ENCODE peak calls at places on chromosomes 11 and 22, in seven cellular contexts. Z, J, Q, D, B, S and O are unnamed samples.

GRCh38 chr22:47335460-47335859 is 573.0 kb downstream of the TBC1D22A start:
- DNase-seq in Z (no peak), J (no peak), Q (no peak), D (no peak), B (no peak), S (no peak), O (no peak)

GRCh38 chr11:32602657-32603410 is 19.2 kb downstream of the EIF3M start:
- DNase-seq in Z (no peak), J (no peak), Q (no peak), D (no peak), B (no peak), S (no peak), O (no peak)

GRCh38 chr11:134951305-134951700 is 539.3 kb upstream of the B3GAT1 start:
- DNase-seq in Z (no peak), J (no peak), Q (no peak), D (no peak), B (no peak), S (no peak), O (no peak)

GRCh38 chr11:6156628-6157367 is 13.3 kb downstream of the OR52B2 start:
- DNase-seq in Z (no peak), J (no peak), Q (no peak), D (no peak), B (no peak), S (no peak), O (no peak)

GRCh38 chr11:134660416-134660815 is 248.4 kb upstream of the B3GAT1 start:
- DNase-seq in Z (no peak), J (no peak), Q (no peak), D (no peak), B (no peak), S (no peak), O (no peak)

GRCh38 chr22:37230673-37231405 is 13.2 kb downstream of the RAC2 start:
- DNase-seq in Z (no peak), J (no peak), Q (no peak), D (no peak), B (peak), S (no peak), O (no peak)

GRCh38 chr22:36660510-36660840 is 43.1 kb downstream of the CACNG2 start:
- DNase-seq in Z (no peak), J (no peak), Q (no peak), D (no peak), B (no peak), S (no peak), O (no peak)

GRCh38 chr22:37274380-37274862 is 7.9 kb upstream of the CYTH4 start:
- DNase-seq in Z (no peak), J (no peak), Q (no peak), D (no peak), B (no peak), S (no peak), O (no peak)

GRCh38 chr11:208917-209260 is 1.4 kb downstream of the RIC8A start:
- DNase-seq in Z (no peak), J (no peak), Q (no peak), D (no peak), B (no peak), S (no peak), O (no peak)

GRCh38 chr22:25627271-25627848 is 62.9 kb downstream of the GRK3 start:
- DNase-seq in Z (no peak), J (no peak), Q (no peak), D (peak), B (no peak), S (no peak), O (no peak)

GRCh38 chr11:122215244-122215992 is 99.4 kb upstream of the BLID start:
- DNase-seq in Z (peak), J (peak), Q (peak), D (peak), B (no peak), S (peak), O (peak)

GRCh38 chr11:34654491-34655334 is 33.8 kb downstream of the EHF start:
- DNase-seq in Z (no peak), J (peak), Q (peak), D (no peak), B (no peak), S (no peak), O (peak)

GRCh38 chr11:12922980-12923507 is 86.1 kb upstream of the RASSF10 start:
- DNase-seq in Z (no peak), J (no peak), Q (no peak), D (no peak), B (no peak), S (no peak), O (no peak)

GRCh38 chr11:129728571-129728970 is 87.1 kb upstream of the TMEM45B start:
- DNase-seq in Z (no peak), J (no peak), Q (no peak), D (no peak), B (no peak), S (no peak), O (no peak)

GRCh38 chr22:35452351-35452781 is 52.4 kb downstream of the MCM5 start:
- DNase-seq in Z (no peak), J (no peak), Q (no peak), D (no peak), B (no peak), S (no peak), O (peak)

GRCh38 chr11:70002433-70002832 is 75.7 kb upstream of the ANO1 start:
- DNase-seq in Z (no peak), J (no peak), Q (no peak), D (no peak), B (no peak), S (no peak), O (no peak)
- TF ChIP-seq JUND in Z (no peak), J (no peak), Q (no peak), D (no peak), B (no peak), S (no peak), O (no peak)

DNA sequence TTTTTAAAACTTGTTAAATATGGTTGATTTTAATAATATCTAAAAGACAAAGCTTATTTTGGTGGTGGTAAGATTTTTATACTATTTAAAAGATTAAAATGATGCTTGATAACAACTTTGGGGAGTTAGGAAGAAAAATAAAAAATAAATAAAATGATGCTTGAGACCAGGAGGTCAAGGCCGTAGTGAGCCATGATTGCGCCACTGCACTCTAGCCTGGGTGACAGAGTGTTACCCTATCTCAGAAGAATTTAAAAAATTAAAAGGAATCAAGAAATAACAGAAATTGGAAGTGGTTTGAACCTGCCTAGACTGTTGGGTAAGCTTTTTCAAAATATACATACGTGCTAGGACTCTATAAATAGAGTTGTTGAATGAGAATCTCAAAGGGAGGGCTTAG is 12.1 kb upstream of the DNAJB7 start:
- DNase-seq in Z (no peak), J (no peak), Q (no peak), D (no peak), B (no peak), S (no peak), O (no peak)
- TF ChIP-seq JUND in Z (no peak), J (no peak), Q (no peak), D (no peak), B (no peak), S (no peak), O (no peak)

GRCh38 chr11:46526489-46527215 is 67.2 kb downstream of the AMBRA1 start:
- DNase-seq in Z (no peak), J (no peak), Q (no peak), D (no peak), B (no peak), S (no peak), O (no peak)
- TF ChIP-seq JUND in Z (no peak), J (no peak), Q (no peak), D (no peak), B (no peak), S (no peak), O (no peak)

GRCh38 chr11:107683807-107684206 is 28.0 kb downstream of the SLN start:
- DNase-seq in Z (peak), J (peak), Q (no peak), D (peak), B (no peak), S (no peak), O (peak)
- TF ChIP-seq JUND in Z (no peak), J (no peak), Q (no peak), D (no peak), B (no peak), S (no peak), O (no peak)

GRCh38 chr11:102121329-102121728 is 11.1 kb downstream of the YAP1 start:
- DNase-seq in Z (no peak), J (no peak), Q (no peak), D (no peak), B (no peak), S (no peak), O (no peak)
- TF ChIP-seq JUND in Z (no peak), J (no peak), Q (no peak), D (no peak), B (no peak), S (no peak), O (no peak)

DNA sequence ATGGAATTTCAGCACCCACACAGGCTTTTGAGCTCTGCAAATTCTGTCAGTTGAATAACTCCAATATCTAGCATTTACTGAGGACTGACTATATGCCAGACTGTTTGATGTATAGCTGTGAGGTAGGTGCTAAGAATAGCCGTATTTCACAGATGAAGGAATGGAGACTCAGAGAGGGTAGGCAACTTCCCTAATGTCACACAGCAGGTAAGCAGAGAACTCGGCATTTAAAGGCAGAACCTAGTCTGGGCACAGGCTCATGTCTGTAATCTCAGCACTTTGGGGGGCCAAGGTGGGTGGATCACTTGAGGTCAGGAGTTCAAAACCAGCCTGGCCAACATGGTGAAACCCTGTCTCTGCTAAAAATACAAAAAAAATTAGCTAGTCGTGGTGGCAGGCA is 184.1 kb downstream of the BCR start:
- DNase-seq in Z (no peak), J (no peak), Q (no peak), D (no peak), B (no peak), S (no peak), O (no peak)
- TF ChIP-seq JUND in Z (no peak), J (no peak), Q (no peak), D (no peak), B (no peak), S (no peak), O (no peak)

DNA sequence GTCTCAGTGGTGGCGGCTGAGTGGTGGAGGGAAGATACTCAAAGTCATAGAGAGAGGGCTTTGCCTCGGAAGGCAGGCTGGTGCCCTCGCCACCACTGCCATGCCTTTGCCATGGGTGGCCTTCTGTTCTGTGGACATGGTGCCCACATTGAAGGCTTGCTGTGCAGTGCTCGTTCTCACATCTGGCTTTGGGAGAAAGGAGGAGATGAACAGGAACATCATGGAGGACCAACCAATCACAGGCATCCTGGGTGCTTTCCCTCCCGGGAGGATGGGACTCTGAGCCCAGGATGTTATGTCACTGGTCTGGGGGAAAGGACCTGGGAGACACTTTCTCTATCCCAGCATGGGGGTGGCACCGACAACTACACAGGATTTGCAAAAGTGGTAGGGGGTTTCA is 82.3 kb upstream of the NARS2 start:
- DNase-seq in Z (no peak), J (no peak), Q (no peak), D (no peak), B (no peak), S (no peak), O (no peak)
- TF ChIP-seq JUND in Z (no peak), J (no peak), Q (no peak), D (no peak), B (no peak), S (no peak), O (no peak)

GRCh38 chr22:28015676-28016601 is 96.9 kb upstream of the PITPNB start:
- DNase-seq in Z (no peak), J (no peak), Q (no peak), D (peak), B (no peak), S (no peak), O (no peak)
- TF ChIP-seq JUND in Z (no peak), J (no peak), Q (no peak), D (no peak), B (no peak), S (no peak), O (no peak)

GRCh38 chr11:47295385-47295784 is 25.5 kb downstream of the MADD start:
- DNase-seq in Z (no peak), J (no peak), Q (no peak), D (no peak), B (no peak), S (no peak), O (no peak)
- TF ChIP-seq JUND in Z (no peak), J (no peak), Q (no peak), D (no peak), B (no peak), S (no peak), O (no peak)